ENCODE peak calls at places on chromosomes 2 and 18, in four cellular contexts. I, Q, U and B are unnamed samples.

GRCh38 chr2:3104261-3104660 is 273.4 kb downstream of the EIPR1 start:
- DNase-seq in I (no peak), Q (no peak), U (no peak), B (no peak)

GRCh38 chr2:150212722-150213171 is 274.7 kb downstream of the RND3 start:
- DNase-seq in I (no peak), Q (no peak), U (no peak), B (no peak)

GRCh38 chr2:207674266-207674774 is 37.1 kb upstream of the CCNYL1 start:
- DNase-seq in I (no peak), Q (no peak), U (no peak), B (no peak)

GRCh38 chr2:150474326-150475074 is 13.0 kb downstream of the RND3 start:
- DNase-seq in I (no peak), Q (no peak), U (no peak), B (no peak)

GRCh38 chr2:51995293-51995692 is 963.4 kb upstream of the NRXN1 start:
- DNase-seq in I (no peak), Q (no peak), U (no peak), B (no peak)

GRCh38 chr18:3983351-3983969 is 471.6 kb downstream of the DLGAP1 start:
- DNase-seq in I (no peak), Q (no peak), U (peak; percentile 21), B (no peak)

GRCh38 chr2:231720292-231720691 is 12.0 kb downstream of the PTMA start:
- DNase-seq in I (no peak), Q (no peak), U (no peak), B (no peak)

GRCh38 chr2:134715932-134716643 is 2.7 kb downstream of the TMEM163 start:
- DNase-seq in I (no peak), Q (no peak), U (no peak), B (no peak)

GRCh38 chr2:129456681-129457080 is 522.8 kb upstream of the RAB6C start:
- DNase-seq in I (no peak), Q (no peak), U (no peak), B (no peak)

GRCh38 chr2:85990084-85990483 is 101.3 kb upstream of the ST3GAL5 start:
- DNase-seq in I (no peak), Q (no peak), U (no peak), B (no peak)

GRCh38 chr2:56801770-56802169 is 618.0 kb downstream of the CCDC85A start:
- DNase-seq in I (no peak), Q (no peak), U (no peak), B (no peak)

GRCh38 chr2:127685410-127686110 is 10.2 kb upstream of the LIMS2 start:
- DNase-seq in I (no peak), Q (no peak), U (no peak), B (no peak)

GRCh38 chr2:100230754-100231153 is 88.4 kb upstream of the AFF3 start:
- DNase-seq in I (no peak), Q (no peak), U (no peak), B (no peak)

GRCh38 chr2:19885791-19886190 is 16.0 kb downstream of the TTC32 start:
- DNase-seq in I (no peak), Q (no peak), U (no peak), B (no peak)

GRCh38 chr2:48586433-48586832 is 31.2 kb upstream of the GTF2A1L start:
- DNase-seq in I (no peak), Q (no peak), U (no peak), B (no peak)

GRCh38 chr2:152549428-152549827 is 167.8 kb downstream of the PRPF40A start:
- DNase-seq in I (no peak), Q (no peak), U (no peak), B (no peak)

GRCh38 chr18:22844643-22845042 is 88.5 kb upstream of the RBBP8 start:
- DNase-seq in I (no peak), Q (no peak), U (no peak), B (no peak)

GRCh38 chr2:159551811-159552210 is 64.5 kb downstream of the BAZ2B start:
- DNase-seq in I (no peak), Q (no peak), U (no peak), B (no peak)

GRCh38 chr18:35753306-35753910 is 171.9 kb downstream of the GALNT1 start:
- DNase-seq in I (no peak), Q (no peak), U (no peak), B (no peak)

GRCh38 chr2:168427451-168427850 is 28.6 kb upstream of the CERS6 start:
- DNase-seq in I (no peak), Q (no peak), U (no peak), B (no peak)

GRCh38 chr18:45752681-45753080 is 28.7 kb downstream of the SLC14A1 start:
- DNase-seq in I (no peak), Q (no peak), U (no peak), B (no peak)

GRCh38 chr18:45760443-45761036 is 36.6 kb downstream of the SLC14A1 start:
- DNase-seq in I (no peak), Q (no peak), U (peak; percentile 8), B (no peak)

GRCh38 chr18:45753251-45753650 is 29.3 kb downstream of the SLC14A1 start:
- DNase-seq in I (no peak), Q (no peak), U (no peak), B (no peak)

GRCh38 chr18:45757005-45757404 is 33.0 kb downstream of the SLC14A1 start:
- DNase-seq in I (no peak), Q (no peak), U (no peak), B (no peak)

DNA sequence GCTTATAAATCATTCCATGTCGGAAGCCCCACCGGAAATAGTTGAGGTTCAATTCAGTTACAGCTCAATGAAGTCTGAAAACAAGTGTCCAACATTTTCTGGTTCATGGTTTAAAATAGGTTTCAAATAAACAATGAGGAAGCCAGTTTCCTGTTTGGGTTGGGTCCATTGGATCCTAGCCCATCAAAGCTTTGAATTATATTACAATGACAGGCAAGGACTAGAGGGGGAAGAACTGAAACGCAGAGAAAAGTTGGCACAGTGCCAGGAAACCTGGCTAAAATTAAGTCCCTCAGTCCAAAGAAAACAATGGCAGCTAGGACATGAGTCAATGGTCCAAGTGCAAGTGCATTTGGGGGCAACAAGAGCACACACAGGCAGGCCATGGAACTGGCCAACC is 32.0 kb downstream of the SLC14A1 start:
- DNase-seq in I (no peak), Q (no peak), U (no peak), B (no peak)
- TF ChIP-seq SPI1 in I (no peak), Q (no peak), U (no peak), B (no peak)

DNA sequence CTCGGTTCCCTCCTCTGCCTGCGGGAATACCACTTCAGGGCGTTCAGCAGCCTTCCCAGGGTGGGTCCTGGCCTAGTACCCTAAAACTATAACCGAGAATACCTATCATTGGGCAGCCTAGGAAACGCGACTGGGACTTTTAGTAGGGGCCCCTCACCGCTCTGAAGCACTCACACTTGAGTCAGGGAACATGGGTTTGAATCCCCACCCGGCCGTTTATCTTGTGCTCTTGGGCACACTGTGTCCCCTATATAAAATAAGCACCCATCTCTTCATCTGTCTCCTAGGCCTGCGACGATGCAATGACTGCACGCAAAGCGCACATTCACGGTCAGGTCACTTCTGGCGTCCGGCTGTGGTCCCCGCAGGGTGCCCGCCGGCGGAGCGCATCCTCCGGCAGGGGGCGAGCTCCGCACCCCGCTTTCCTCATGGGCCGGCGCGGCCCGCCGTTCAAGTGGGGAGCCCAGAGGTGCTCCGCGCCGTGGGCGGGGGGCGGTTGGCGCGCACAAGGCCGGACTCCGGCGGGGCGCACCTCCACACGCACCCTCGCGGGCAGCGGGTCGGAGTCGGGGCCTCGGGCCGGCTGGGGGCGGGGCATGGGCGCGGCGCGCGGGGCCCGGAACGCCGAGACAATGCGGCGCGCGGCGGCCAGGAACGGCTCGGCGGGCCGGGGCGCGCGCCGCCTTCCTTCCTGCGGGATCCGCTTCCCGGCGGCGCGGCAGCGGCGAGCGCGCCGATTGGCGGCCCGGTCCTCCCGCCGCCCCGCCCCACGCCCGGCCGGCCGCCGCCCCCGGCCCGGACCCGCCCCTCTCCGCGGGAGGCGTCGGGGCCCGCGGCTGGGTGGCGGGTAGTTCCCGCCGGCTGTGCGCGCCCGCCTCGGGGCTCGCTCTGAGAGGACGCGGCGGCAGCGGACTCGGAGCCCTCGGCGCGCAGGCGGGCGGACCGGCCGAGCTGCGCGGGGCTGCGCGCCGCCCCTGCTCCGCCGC is at the start of gene ASAP2:
- DNase-seq in I (peak; percentile 64), Q (no peak), U (peak; percentile 95), B (peak; percentile 20)
- TF ChIP-seq SPI1 in I (no peak), Q (no peak), U (no peak), B (no peak)

GRCh38 chr18:45650321-45650720 is 35.0 kb downstream of the SLC14A2 start:
- DNase-seq in I (no peak), Q (no peak), U (no peak), B (no peak)

GRCh38 chr18:45654677-45655076 is 39.4 kb downstream of the SLC14A2 start:
- DNase-seq in I (no peak), Q (no peak), U (no peak), B (no peak)

GRCh38 chr18:45651269-45651668 is 36.0 kb downstream of the SLC14A2 start:
- DNase-seq in I (no peak), Q (no peak), U (no peak), B (no peak)

GRCh38 chr18:45652303-45652702 is 37.0 kb downstream of the SLC14A2 start:
- DNase-seq in I (no peak), Q (no peak), U (no peak), B (no peak)

GRCh38 chr18:45652703-45653490 is 37.6 kb downstream of the SLC14A2 start:
- DNase-seq in I (no peak), Q (no peak), U (no peak), B (no peak)
- TF ChIP-seq SPI1 in I (no peak), Q (no peak), U (no peak), B (no peak)

GRCh38 chr2:218631837-218632236 is 24.1 kb downstream of the PLCD4 start:
- DNase-seq in I (no peak), Q (no peak), U (no peak), B (no peak)
- TF ChIP-seq SPI1 in I (no peak), Q (no peak), U (no peak), B (no peak)

GRCh38 chr2:203498161-203498560 is 36.9 kb downstream of the RAPH1 start:
- DNase-seq in I (no peak), Q (no peak), U (no peak), B (peak; percentile 41)
- TF ChIP-seq SPI1 in I (no peak), Q (no peak), U (no peak), B (no peak)

GRCh38 chr2:184677171-184677570 is 78.8 kb downstream of the ZNF804A start:
- DNase-seq in I (no peak), Q (no peak), U (no peak), B (no peak)
- TF ChIP-seq SPI1 in I (no peak), Q (no peak), U (no peak), B (no peak)

DNA sequence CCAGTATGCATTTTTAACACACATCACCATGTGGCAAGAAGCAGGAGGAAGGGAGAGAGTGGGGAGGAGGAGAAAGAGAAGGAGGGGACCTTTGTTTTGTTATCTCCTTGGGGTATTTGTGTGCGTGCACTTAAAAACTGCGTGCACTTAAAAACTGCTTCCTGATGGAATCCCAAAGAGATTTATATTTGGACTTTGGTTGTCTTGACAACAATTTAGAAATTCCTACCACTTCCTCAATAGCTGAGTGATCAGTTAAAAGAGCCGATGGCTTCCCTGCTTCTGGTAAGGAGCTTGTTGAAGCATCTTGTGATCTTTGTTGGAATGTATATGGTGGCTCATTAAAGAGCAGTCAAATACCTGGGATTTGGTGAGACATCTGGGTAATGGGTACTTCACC is 4.5 kb downstream of the RAB31 start:
- DNase-seq in I (no peak), Q (no peak), U (no peak), B (no peak)
- TF ChIP-seq SPI1 in I (peak; percentile 21), Q (no peak), U (peak; percentile 45), B (peak; percentile 88)

GRCh38 chr2:124713969-124714368 is 688.9 kb downstream of the CNTNAP5 start:
- DNase-seq in I (no peak), Q (no peak), U (no peak), B (no peak)
- TF ChIP-seq SPI1 in I (no peak), Q (no peak), U (no peak), B (no peak)

GRCh38 chr2:205822578-205822977 is 140.3 kb downstream of the NRP2 start:
- DNase-seq in I (no peak), Q (no peak), U (no peak), B (no peak)
- TF ChIP-seq SPI1 in I (no peak), Q (no peak), U (no peak), B (no peak)